ENCODE peak calls at places on chromosomes 13 and 19, in nine cellular contexts. P is upper lobe of left lung, B is Peyer's patch, A is adrenal gland, K is breast epithelium, F is esophagus squamous epithelium, S is NB4, Y is lower leg skin, D is heart left ventricle. W is an unnamed sample.

GRCh38 chr13:110690516-110690915 is 15.4 kb downstream of the CARS2 start:
- DNase-seq in S (no peak), F (no peak), P (no peak), K (no peak), B (no peak), D (no peak), Y (no peak), A (no peak), W (no peak)

GRCh38 chr19:11693505-11694499 is 44.9 kb downstream of the ZNF823 start:
- DNase-seq in F (no peak), A (peak; percentile 22), P (no peak), Y (no peak), S (peak; percentile 61), K (no peak), B (no peak), D (no peak), W (peak; percentile 20)

GRCh38 chr13:102951808-102952207 is 106.0 kb downstream of the ERCC5 start:
- DNase-seq in F (no peak), D (no peak), B (no peak), Y (no peak), A (no peak), K (no peak), P (peak; percentile 6), S (no peak), W (no peak)

GRCh38 chr13:40102854-40103253 is 447.4 kb downstream of the COG6 start:
- DNase-seq in S (peak; percentile 37), P (peak; percentile 12), K (no peak), B (no peak), Y (no peak), D (peak; percentile 29), A (peak; percentile 76), F (no peak), W (peak; percentile 51)

GRCh38 chr19:6274756-6275155 is 5.0 kb downstream of the MLLT1 start:
- DNase-seq in A (no peak), Y (no peak), F (no peak), K (no peak), S (no peak), D (no peak), P (peak; percentile 65), B (no peak), W (no peak)

GRCh38 chr13:107881362-107881761 is 334.0 kb downstream of the LIG4 start:
- DNase-seq in F (no peak), P (no peak), Y (no peak), S (no peak), A (no peak), K (no peak), D (no peak), B (no peak), W (no peak)

GRCh38 chr13:86563308-86563707 is 764.1 kb upstream of the SLITRK6 start:
- DNase-seq in B (no peak), S (no peak), F (no peak), A (no peak), P (no peak), K (no peak), Y (no peak), D (no peak), W (no peak)

GRCh38 chr13:113024466-113024865 is 55.5 kb downstream of the MCF2L start:
- DNase-seq in F (no peak), D (no peak), Y (no peak), P (peak; percentile 36), S (no peak), B (no peak), A (no peak), K (no peak), W (no peak)

GRCh38 chr13:51803422-51804294 is at the start of gene DHRS12:
- DNase-seq in A (peak; percentile 91), D (peak; percentile 95), K (peak; percentile 91), P (peak; percentile 98), B (peak; percentile 92), F (peak; percentile 61), S (peak; percentile 91), Y (peak; percentile 89), W (peak; percentile 61)

GRCh38 chr13:25901460-25902376 is 150.1 kb downstream of the SHISA2 start:
- DNase-seq in A (no peak), B (no peak), F (no peak), D (no peak), S (peak; percentile 79), K (no peak), P (no peak), Y (no peak), W (no peak)

GRCh38 chr13:74529968-74530367 is 395.8 kb upstream of the KLF12 start:
- DNase-seq in S (no peak), A (no peak), B (no peak), F (no peak), K (no peak), Y (no peak), P (no peak), D (no peak), W (no peak)

GRCh38 chr19:51417107-51417806 is at the start of gene SIGLEC10:
- DNase-seq in Y (peak; percentile 16), F (peak; percentile 38), B (peak; percentile 81), D (peak; percentile 56), S (peak; percentile 93), A (no peak), P (peak; percentile 77), K (no peak), W (peak; percentile 22)

GRCh38 chr13:35824825-35825224 is 306.4 kb downstream of the DCLK1 start:
- DNase-seq in F (no peak), D (no peak), Y (no peak), P (no peak), S (no peak), B (no peak), K (no peak), A (no peak), W (no peak)
- TF ChIP-seq POLR2A in F (no peak), D (no peak), Y (no peak), P (no peak), S (no peak), B (no peak), K (no peak), A (no peak), W (no peak)

GRCh38 chr19:35643255-35644205 is 2.0 kb downstream of the ETV2 start:
- DNase-seq in F (peak; percentile 42), D (peak; percentile 86), A (peak; percentile 86), S (peak; percentile 79), K (peak; percentile 73), P (peak; percentile 96), B (peak; percentile 90), Y (peak; percentile 72), W (peak; percentile 94)
- TF ChIP-seq POLR2A in F (peak; percentile 68), D (peak; percentile 71), A (peak; percentile 78), S (peak; percentile 69), K (no peak), P (peak; percentile 86), B (peak; percentile 89), Y (no peak), W (peak; percentile 81)

GRCh38 chr19:1245468-1245867 is 2.9 kb upstream of the MIDN start:
- DNase-seq in F (no peak), B (no peak), P (peak; percentile 79), Y (no peak), K (no peak), D (no peak), S (no peak), A (no peak), W (no peak)

GRCh38 chr19:1245884-1246816 is 2.2 kb upstream of the MIDN start:
- DNase-seq in F (no peak), D (peak; percentile 95), K (no peak), B (no peak), P (peak; percentile 65), A (peak; percentile 82), S (no peak), Y (no peak), W (no peak)

GRCh38 chr19:1247747-1248453 is 483 bp upstream of the MIDN start:
- DNase-seq in A (peak; percentile 89), B (peak; percentile 84), Y (peak; percentile 57), F (no peak), P (peak; percentile 94), S (peak; percentile 62), D (peak; percentile 90), K (no peak), W (peak; percentile 72)

GRCh38 chr19:1243768-1244692 is 2.5 kb downstream of the ATP5F1D start:
- DNase-seq in Y (peak; percentile 85), P (peak; percentile 94), A (peak; percentile 93), B (peak; percentile 81), S (peak; percentile 81), D (peak; percentile 92), F (no peak), K (peak; percentile 88), W (peak; percentile 91)

DNA sequence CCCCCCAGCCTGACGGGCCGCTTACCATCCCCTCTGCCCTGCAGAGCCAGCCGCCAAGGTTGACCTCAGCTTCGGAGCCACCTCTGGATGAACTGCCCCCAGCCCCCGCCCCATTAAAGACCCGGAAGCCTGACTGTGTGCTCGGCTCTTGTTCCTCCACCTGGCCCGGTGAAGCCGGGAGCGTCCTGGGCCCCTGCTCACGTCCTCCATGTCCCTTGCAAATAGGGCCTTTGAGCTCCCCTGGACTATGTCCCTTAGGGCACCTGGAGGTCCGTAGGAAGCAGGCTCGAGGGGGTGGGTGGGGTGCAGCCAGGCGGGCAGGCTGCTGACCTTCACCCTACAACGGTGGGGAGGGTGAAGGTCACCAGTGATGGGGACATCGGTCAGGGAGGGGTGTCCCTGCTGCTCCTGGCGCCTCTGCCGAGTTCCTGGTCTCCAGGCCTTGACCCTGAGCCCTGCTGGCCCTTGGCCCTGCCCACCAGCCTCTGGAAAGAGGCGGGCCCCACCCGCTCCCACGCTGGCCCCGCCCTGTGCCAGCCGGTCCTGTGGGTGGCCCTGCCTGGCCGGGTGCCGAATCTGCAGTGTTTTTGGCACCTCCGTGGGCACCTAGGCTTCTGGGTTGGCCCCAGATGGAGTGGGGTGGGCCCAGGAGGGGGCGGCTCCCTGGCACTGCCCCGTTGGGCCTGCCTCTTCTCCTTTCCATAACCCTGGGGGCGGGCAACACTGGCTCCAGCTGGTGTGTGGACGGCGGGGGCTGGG is 3.3 kb downstream of the ATP5F1D start:
- DNase-seq in S (no peak), F (no peak), B (no peak), A (peak; percentile 81), Y (peak; percentile 69), P (peak; percentile 93), K (no peak), D (peak; percentile 92), W (peak; percentile 74)
- TF ChIP-seq POLR2A in S (no peak), F (no peak), B (peak; percentile 53), A (no peak), Y (no peak), P (peak; percentile 38), K (no peak), D (no peak), W (no peak)

GRCh38 chr19:19061491-19061890 is 2.3 kb upstream of the SLC25A42 start:
- DNase-seq in K (no peak), D (peak; percentile 76), Y (no peak), S (no peak), P (peak; percentile 34), B (no peak), F (no peak), A (no peak), W (no peak)

GRCh38 chr19:19059018-19059836 is 4.6 kb upstream of the SLC25A42 start:
- DNase-seq in S (no peak), A (peak; percentile 60), D (no peak), K (no peak), Y (no peak), B (no peak), F (no peak), P (peak; percentile 53), W (no peak)

GRCh38 chr19:19057720-19058119 is 6.1 kb upstream of the SLC25A42 start:
- DNase-seq in K (no peak), B (no peak), D (no peak), F (no peak), S (no peak), Y (no peak), A (no peak), P (peak; percentile 39), W (no peak)

GRCh38 chr19:19062454-19063182 is 1.2 kb upstream of the SLC25A42 start:
- DNase-seq in A (peak; percentile 55), P (no peak), K (no peak), B (no peak), S (peak; percentile 69), D (peak; percentile 44), F (no peak), Y (no peak), W (peak; percentile 81)

GRCh38 chr19:19059837-19060611 is 3.8 kb upstream of the SLC25A42 start:
- DNase-seq in Y (no peak), B (no peak), K (no peak), F (no peak), P (peak; percentile 77), D (no peak), A (no peak), S (no peak), W (no peak)
- TF ChIP-seq POLR2A in Y (no peak), B (no peak), K (no peak), F (no peak), P (no peak), D (no peak), A (no peak), S (no peak), W (no peak)

W was measured in H54.